ENCODE peak calls at places on chromosomes 16 and 17, in five cellular contexts. A, L, B, F and P are unnamed samples.
A peak's percentile ranks its signal among the peaks of the same experiment; 100 is the strongest.

GRCh38 chr16:71762186-71762585 is 37.7 kb upstream of the PHLPP2 start:
- DNase-seq in A (no peak), F (no peak), L (no peak), B (no peak), P (no peak)

GRCh38 chr16:49504023-49504364 is 130.4 kb downstream of the C16orf78 start:
- DNase-seq in L (no peak), B (no peak), F (no peak), A (no peak), P (no peak)

GRCh38 chr16:4706871-4707270 is 13.5 kb downstream of the NUDT16L1 start:
- DNase-seq in B (no peak), A (no peak), F (no peak), L (no peak), P (no peak)

GRCh38 chr17:70869402-70870085 is 700.2 kb downstream of the KCNJ2 start:
- DNase-seq in A (no peak), B (no peak), L (no peak), F (no peak), P (no peak)

GRCh38 chr16:17305694-17306093 is 165.1 kb downstream of the XYLT1 start:
- DNase-seq in B (no peak), L (no peak), F (no peak), A (no peak), P (no peak)

GRCh38 chr16:17666293-17666692 is 195.5 kb upstream of the XYLT1 start:
- DNase-seq in L (no peak), A (no peak), B (no peak), F (no peak), P (no peak)

GRCh38 chr16:20944861-20945390 is 44.4 kb downstream of the LYRM1 start:
- DNase-seq in F (no peak), B (no peak), A (no peak), L (no peak), P (no peak)

GRCh38 chr17:63419398-63419797 is 26.7 kb downstream of the CYB561 start:
- DNase-seq in L (no peak), F (no peak), A (no peak), B (no peak), P (no peak)

GRCh38 chr17:31371511-31372097 is 19.9 kb upstream of the RAB11FIP4 start:
- DNase-seq in F (no peak), A (no peak), L (no peak), B (no peak), P (no peak)

GRCh38 chr17:17783121-17783824 is 53.5 kb downstream of the SREBF1 start:
- DNase-seq in F (peak; percentile 80), B (no peak), L (peak; percentile 73), A (peak; percentile 81), P (no peak)

GRCh38 chr17:64773836-64774761 is 112.0 kb upstream of the SMURF2 start:
- DNase-seq in F (no peak), A (peak; percentile 75), L (no peak), B (no peak), P (no peak)

GRCh38 chr16:87235810-87236515 is 81.2 kb downstream of the C16orf95 start:
- DNase-seq in L (no peak), A (no peak), F (no peak), B (no peak), P (no peak)

GRCh38 chr17:4623249-4623648 is 18.2 kb downstream of the ALOX15 start:
- DNase-seq in L (no peak), A (no peak), B (no peak), F (no peak), P (no peak)

GRCh38 chr17:73359255-73359816 is 47.5 kb upstream of the CDC42EP4 start:
- DNase-seq in F (no peak), A (no peak), L (no peak), B (no peak), P (no peak)

GRCh38 chr17:73066148-73066884 is 26.2 kb downstream of the SLC39A11 start:
- DNase-seq in B (no peak), L (no peak), F (no peak), A (no peak), P (no peak)

GRCh38 chr17:30302241-30302640 is 10.5 kb upstream of the BLMH start:
- DNase-seq in B (no peak), F (no peak), A (no peak), L (no peak), P (no peak)

GRCh38 chr16:2664522-2665096 is 17.7 kb upstream of the KCTD5 start:
- DNase-seq in B (no peak), F (no peak), L (no peak), A (no peak), P (no peak)

GRCh38 chr16:12453832-12454231 is 349.9 kb downstream of the CPPED1 start:
- DNase-seq in B (no peak), A (no peak), F (no peak), L (no peak), P (no peak)

GRCh38 chr17:57945999-57946797 is 9.0 kb downstream of the CUEDC1 start:
- DNase-seq in F (no peak), A (no peak), B (no peak), L (no peak), P (no peak)

GRCh38 chr16:31371619-31372484 is 16.9 kb downstream of the ITGAX start:
- DNase-seq in A (no peak), F (no peak), L (no peak), B (no peak), P (no peak)

GRCh38 chr16:88062341-88062861 is 111.2 kb downstream of the BANP start:
- DNase-seq in A (no peak), L (peak; percentile 43), F (peak; percentile 36), B (no peak), P (no peak)

GRCh38 chr17:4329838-4330237 is 36.6 kb downstream of the UBE2G1 start:
- DNase-seq in F (no peak), A (no peak), B (no peak), L (no peak), P (no peak)

GRCh38 chr17:66829883-66830282 is 5.0 kb upstream of the CACNG5 start:
- DNase-seq in L (no peak), F (no peak), A (no peak), B (no peak), P (no peak)

GRCh38 chr16:46982335-46982734 is 8.9 kb upstream of the DNAJA2 start:
- DNase-seq in A (no peak), B (no peak), L (no peak), F (no peak), P (no peak)

GRCh38 chr16:705748-706188 is at the start of gene FBXL16:
- DNase-seq in A (no peak), L (no peak), F (no peak), B (no peak), P (no peak)

GRCh38 chr16:27326738-27327585 is 13.2 kb downstream of the IL4R start:
- DNase-seq in F (peak; percentile 38), L (peak; percentile 95), B (peak; percentile 51), A (peak; percentile 71), P (peak; percentile 96)

GRCh38 chr16:55249361-55249760 is 74.6 kb upstream of the IRX6 start:
- DNase-seq in F (no peak), L (no peak), B (no peak), A (no peak), P (peak; percentile 6)

DNA sequence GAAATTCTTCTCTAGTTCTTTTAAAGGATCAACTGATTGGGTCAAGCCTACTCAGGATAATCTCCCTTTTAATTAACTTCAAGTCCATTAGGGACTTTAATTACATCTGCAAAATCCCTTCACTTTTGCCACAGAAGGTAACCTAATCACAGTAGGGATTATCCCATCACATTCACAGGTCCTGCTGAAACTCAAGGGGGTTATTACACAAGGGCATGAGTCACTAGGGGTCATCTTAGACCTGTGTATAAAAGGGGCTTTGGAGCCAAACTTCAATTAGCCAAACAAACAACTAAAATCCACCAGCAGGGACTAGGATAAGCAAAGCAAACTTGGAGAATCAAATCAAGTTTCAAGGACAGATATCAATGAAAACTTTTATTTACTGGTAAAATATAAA is 19.4 kb downstream of the CIAPIN1 start:
- DNase-seq in B (no peak), L (no peak), F (no peak), A (no peak), P (no peak)
- H3K36me3 ChIP-seq in B (peaks cover 67% of the 10 kb centered on the region), L (peaks cover 55% of the 10 kb centered on the region), F (no peaks in the 10 kb centered on the region), A (peaks cover 27% of the 10 kb centered on the region), P (no peaks in the 10 kb centered on the region)

GRCh38 chr17:28191018-28191417 is 128.0 kb upstream of the TMEM97 start:
- DNase-seq in A (no peak), B (no peak), F (no peak), L (no peak), P (no peak)
- TF ChIP-seq POLR2A in A (no peak), B (no peak), F (no peak), L (no peak), P (no peak)

DNA sequence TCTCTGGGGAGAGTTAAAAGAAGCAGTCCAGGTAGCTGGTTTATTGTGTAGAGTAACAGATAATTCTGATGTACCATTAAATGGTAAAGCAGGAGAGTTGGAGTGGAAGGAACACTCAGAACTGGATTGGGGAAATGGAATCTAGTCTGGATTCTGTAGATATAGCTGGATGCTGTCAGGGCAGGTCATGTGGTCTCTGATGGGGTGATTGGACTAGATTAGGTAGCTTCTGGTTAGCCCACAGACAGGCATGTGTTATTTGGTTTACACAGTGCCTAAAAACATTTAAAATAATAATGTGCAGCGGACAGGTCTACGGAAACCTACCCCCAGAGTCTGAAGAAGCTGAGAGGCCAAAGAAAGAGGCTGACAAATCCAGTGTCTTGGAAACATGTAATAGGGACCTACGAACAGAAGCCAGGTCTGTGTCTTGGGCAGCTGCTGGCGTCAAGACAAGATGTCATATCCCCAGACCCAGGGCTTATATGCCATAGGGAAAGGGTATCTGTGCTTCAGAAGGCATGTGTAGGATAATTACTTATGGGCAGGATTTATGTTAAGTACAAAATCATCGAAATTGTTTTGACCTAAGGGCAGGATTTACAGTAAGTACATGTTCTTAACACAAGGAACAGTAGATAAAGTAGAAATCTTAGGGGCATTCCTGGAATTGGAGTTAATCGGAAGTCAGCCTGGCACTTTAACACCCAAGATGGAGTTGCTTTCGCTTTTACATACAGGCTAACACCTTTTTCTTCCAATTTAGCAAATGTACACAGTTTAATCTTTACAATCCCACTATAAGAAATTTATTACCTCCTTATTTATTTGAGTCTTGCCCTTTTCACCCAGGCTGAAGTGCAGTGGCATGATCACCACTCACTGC is 12.4 kb downstream of the LUC7L3 start:
- DNase-seq in L (no peak), F (no peak), A (no peak), B (no peak), P (no peak)
- H3K4me1 ChIP-seq in L (no peaks in the 10 kb centered on the region), F (peaks cover 17% of the 10 kb centered on the region), A (peaks cover 70% of the 10 kb centered on the region), B (peaks cover 35% of the 10 kb centered on the region), P (peaks cover 86% of the 10 kb centered on the region)

DNA sequence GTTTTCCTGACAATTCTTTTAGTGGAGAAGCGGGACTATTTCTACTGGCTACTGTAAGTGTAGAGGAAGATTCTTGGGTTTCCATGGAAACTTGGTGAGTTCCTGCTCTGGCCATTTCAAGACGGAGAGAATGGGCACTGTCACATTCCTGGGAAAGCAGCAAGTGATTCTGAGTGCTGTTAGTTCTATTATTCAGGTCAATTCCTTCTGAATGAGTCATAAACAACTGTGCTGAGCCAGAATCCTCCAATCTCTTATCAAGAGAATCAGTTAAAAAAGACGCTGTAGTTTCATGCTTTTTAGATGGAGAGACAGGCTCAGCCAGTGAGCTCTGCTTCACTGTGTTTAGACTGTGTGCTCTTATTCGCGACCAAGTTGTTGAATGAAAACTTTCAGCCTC is 19.6 kb downstream of the AKAP10 start:
- DNase-seq in B (no peak), F (no peak), A (no peak), L (peak; percentile 44), P (no peak)
- H3K36me3 ChIP-seq in B (peaks cover 70% of the 10 kb centered on the region), F (no peaks in the 10 kb centered on the region), A (peaks cover 7% of the 10 kb centered on the region), L (peaks cover 42% of the 10 kb centered on the region), P (peaks cover 29% of the 10 kb centered on the region)

GRCh38 chr17:79801156-79802038 is 4.5 kb upstream of the CBX8 start:
- DNase-seq in A (peak; percentile 58), B (no peak), L (no peak), F (no peak), P (no peak)
- TF ChIP-seq POLR2A in A (no peak), B (no peak), L (no peak), F (no peak), P (no peak)